ENCODE peak calls at places on chromosomes 4 and X, in six cellular contexts. One of them, this sample, is unnamed.

GRCh38 chr4:26151615-26152014 is 169.2 kb upstream of the RBPJ start:
- DNase-seq in IMR-90: peak; percentile 47
- DNase-seq in mesendoderm: no peak
- DNase-seq in neuronal stem cell: no peak
- DNase-seq in mesenchymal stem cell: no peak
- DNase-seq in H1: no peak
- DNase-seq in this sample: no peak

GRCh38 chrX:18828832-18829404 is 121.5 kb downstream of the PPEF1 start:
- DNase-seq in IMR-90: no peak
- DNase-seq in mesendoderm: no peak
- DNase-seq in neuronal stem cell: no peak
- DNase-seq in mesenchymal stem cell: peak; percentile 56
- DNase-seq in H1: no peak
- DNase-seq in this sample: peak; percentile 45

GRCh38 chr4:12545845-12546244 is 938.3 kb downstream of the RAB28 start:
- DNase-seq in IMR-90: no peak
- DNase-seq in mesendoderm: no peak
- DNase-seq in neuronal stem cell: no peak
- DNase-seq in mesenchymal stem cell: peak; percentile 41
- DNase-seq in H1: no peak
- DNase-seq in this sample: no peak

GRCh38 chrX:69088171-69088938 is 76.9 kb downstream of the PJA1 start:
- DNase-seq in IMR-90: peak; percentile 28
- DNase-seq in mesendoderm: peak; percentile 26
- DNase-seq in neuronal stem cell: peak; percentile 9
- DNase-seq in mesenchymal stem cell: peak; percentile 29
- DNase-seq in H1: no peak
- DNase-seq in this sample: peak; percentile 36

GRCh38 chr4:177292171-177292570 is 17.5 kb upstream of the NEIL3 start:
- DNase-seq in IMR-90: no peak
- DNase-seq in mesendoderm: no peak
- DNase-seq in neuronal stem cell: no peak
- DNase-seq in mesenchymal stem cell: no peak
- DNase-seq in H1: no peak
- DNase-seq in this sample: no peak

GRCh38 chr4:150540959-150541360 is 41.0 kb upstream of the MAB21L2 start:
- DNase-seq in IMR-90: peak; percentile 5
- DNase-seq in mesendoderm: peak; percentile 3
- DNase-seq in neuronal stem cell: peak; percentile 18
- DNase-seq in mesenchymal stem cell: no peak
- DNase-seq in H1: no peak
- DNase-seq in this sample: no peak

GRCh38 chrX:10615931-10616780 is 4.2 kb downstream of the MID1 start:
- DNase-seq in IMR-90: peak; percentile 58
- DNase-seq in mesendoderm: peak; percentile 84
- DNase-seq in neuronal stem cell: no peak
- DNase-seq in mesenchymal stem cell: peak; percentile 53
- DNase-seq in H1: no peak
- DNase-seq in this sample: peak; percentile 18

GRCh38 chrX:120499301-120500097 is 30.4 kb upstream of the LAMP2 start:
- DNase-seq in IMR-90: peak; percentile 7
- DNase-seq in mesendoderm: no peak
- DNase-seq in neuronal stem cell: no peak
- DNase-seq in mesenchymal stem cell: no peak
- DNase-seq in H1: no peak
- DNase-seq in this sample: no peak

GRCh38 chr4:114694770-114695169 is 96.2 kb downstream of the UGT8 start:
- DNase-seq in IMR-90: peak; percentile 28
- DNase-seq in mesendoderm: peak; percentile 42
- DNase-seq in neuronal stem cell: peak; percentile 26
- DNase-seq in mesenchymal stem cell: peak; percentile 38
- DNase-seq in H1: no peak
- DNase-seq in this sample: no peak

GRCh38 chr4:39812500-39812899 is 114.6 kb downstream of the UBE2K start:
- DNase-seq in IMR-90: no peak
- DNase-seq in mesendoderm: no peak
- DNase-seq in neuronal stem cell: no peak
- DNase-seq in mesenchymal stem cell: no peak
- DNase-seq in H1: no peak
- DNase-seq in this sample: no peak

GRCh38 chrX:150310417-150310816 is 52.7 kb upstream of the MAMLD1 start:
- DNase-seq in IMR-90: no peak
- DNase-seq in mesendoderm: no peak
- DNase-seq in neuronal stem cell: no peak
- DNase-seq in mesenchymal stem cell: no peak
- DNase-seq in H1: no peak
- DNase-seq in this sample: no peak

GRCh38 chr4:121381148-121381462 is 287 bp upstream of the QRFPR start:
- DNase-seq in IMR-90: no peak
- DNase-seq in mesendoderm: no peak
- DNase-seq in neuronal stem cell: no peak
- DNase-seq in mesenchymal stem cell: no peak
- DNase-seq in H1: no peak
- DNase-seq in this sample: no peak

GRCh38 chr4:38831653-38832052 is 25.0 kb downstream of the TLR6 start:
- DNase-seq in IMR-90: peak; percentile 72
- DNase-seq in mesendoderm: no peak
- DNase-seq in neuronal stem cell: no peak
- DNase-seq in mesenchymal stem cell: no peak
- DNase-seq in H1: no peak
- DNase-seq in this sample: no peak

GRCh38 chrX:39396358-39396995 is 595.2 kb downstream of the MID1IP1 start:
- DNase-seq in IMR-90: no peak
- DNase-seq in mesendoderm: peak; percentile 57
- DNase-seq in neuronal stem cell: no peak
- DNase-seq in mesenchymal stem cell: no peak
- DNase-seq in H1: no peak
- DNase-seq in this sample: no peak

GRCh38 chr4:173025131-173025530 is 143.5 kb upstream of the GALNT7 start:
- DNase-seq in IMR-90: peak; percentile 77
- DNase-seq in mesendoderm: peak; percentile 95
- DNase-seq in neuronal stem cell: peak; percentile 50
- DNase-seq in mesenchymal stem cell: peak; percentile 76
- DNase-seq in H1: peak; percentile 27
- DNase-seq in this sample: peak; percentile 43

GRCh38 chr4:181860157-181860556 is 383.0 kb upstream of the TENM3 start:
- DNase-seq in IMR-90: peak; percentile 42
- DNase-seq in mesendoderm: no peak
- DNase-seq in neuronal stem cell: no peak
- DNase-seq in mesenchymal stem cell: no peak
- DNase-seq in H1: no peak
- DNase-seq in this sample: no peak

GRCh38 chr4:128553665-128554515 is 255.6 kb upstream of the JADE1 start:
- DNase-seq in IMR-90: no peak
- DNase-seq in mesendoderm: no peak
- DNase-seq in neuronal stem cell: no peak
- DNase-seq in mesenchymal stem cell: no peak
- DNase-seq in H1: no peak
- DNase-seq in this sample: peak; percentile 68

GRCh38 chr4:18934197-18934596 is 912.6 kb upstream of the LCORL start:
- DNase-seq in IMR-90: no peak
- DNase-seq in mesendoderm: peak; percentile 29
- DNase-seq in neuronal stem cell: no peak
- DNase-seq in mesenchymal stem cell: no peak
- DNase-seq in H1: no peak
- DNase-seq in this sample: no peak

GRCh38 chr4:189302719-189303118 is 638.0 kb upstream of the FRG1 start:
- DNase-seq in IMR-90: no peak
- DNase-seq in mesendoderm: no peak
- DNase-seq in neuronal stem cell: no peak
- DNase-seq in mesenchymal stem cell: no peak
- DNase-seq in H1: no peak
- DNase-seq in this sample: peak; percentile 81

GRCh38 chrX:154436290-154436596 is 711 bp upstream of the GDI1 start:
- DNase-seq in IMR-90: no peak
- DNase-seq in mesendoderm: no peak
- DNase-seq in neuronal stem cell: no peak
- DNase-seq in mesenchymal stem cell: no peak
- DNase-seq in H1: no peak
- DNase-seq in this sample: no peak
- H3K36me3 ChIP-seq in IMR-90: peaks cover 44% of the 10 kb centered on the region
- H3K36me3 ChIP-seq in mesendoderm: peaks cover 2% of the 10 kb centered on the region
- H3K36me3 ChIP-seq in neuronal stem cell: peaks cover 83% of the 10 kb centered on the region
- H3K36me3 ChIP-seq in mesenchymal stem cell: peaks cover 44% of the 10 kb centered on the region
- H3K36me3 ChIP-seq in H1: no peaks in the 10 kb centered on the region
- H3K36me3 ChIP-seq in this sample: peaks cover 72% of the 10 kb centered on the region

GRCh38 chrX:153736871-153737441 is 12.3 kb downstream of the ABCD1 start:
- DNase-seq in IMR-90: no peak
- DNase-seq in mesendoderm: no peak
- DNase-seq in neuronal stem cell: no peak
- DNase-seq in mesenchymal stem cell: no peak
- DNase-seq in H1: no peak
- DNase-seq in this sample: no peak
- H3K27me3 ChIP-seq in IMR-90: no peaks in the 10 kb centered on the region
- H3K27me3 ChIP-seq in mesendoderm: no peaks in the 10 kb centered on the region
- H3K27me3 ChIP-seq in neuronal stem cell: peaks cover 11% of the 10 kb centered on the region
- H3K27me3 ChIP-seq in mesenchymal stem cell: no peaks in the 10 kb centered on the region
- H3K27me3 ChIP-seq in H1: no peaks in the 10 kb centered on the region
- H3K27me3 ChIP-seq in this sample: no peaks in the 10 kb centered on the region

DNA sequence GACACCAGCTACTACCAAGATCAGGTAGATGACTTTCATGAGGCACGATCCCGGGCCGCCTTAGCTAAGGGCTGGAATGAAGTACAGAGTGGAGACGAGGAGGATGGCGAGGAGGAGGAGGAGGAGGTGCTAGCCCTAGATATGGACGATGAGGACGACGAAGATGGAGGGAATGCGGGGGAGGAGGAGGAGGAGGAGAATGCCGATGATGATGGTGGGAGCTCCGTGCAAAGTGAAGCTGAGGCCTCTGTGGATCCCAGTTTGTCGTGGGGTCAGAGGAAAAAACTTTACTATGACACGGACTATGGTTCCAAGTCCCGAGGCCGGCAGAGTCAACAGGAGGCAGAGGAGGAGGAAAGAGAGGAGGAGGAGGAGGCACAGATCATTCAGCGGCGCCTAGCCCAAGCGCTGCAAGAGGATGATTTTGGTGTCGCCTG is 481 bp downstream of the UTP3 start:
- DNase-seq in IMR-90: no peak
- DNase-seq in mesendoderm: peak; percentile 10
- DNase-seq in neuronal stem cell: no peak
- DNase-seq in mesenchymal stem cell: no peak
- DNase-seq in H1: no peak
- DNase-seq in this sample: no peak
- H4K8ac ChIP-seq in IMR-90: peak overlapping the region; percentile 91
- H4K8ac ChIP-seq in mesendoderm: no peak overlapping the region
- H4K8ac ChIP-seq in neuronal stem cell: peak overlapping the region; percentile 98
- H4K8ac ChIP-seq in mesenchymal stem cell: peak overlapping the region; percentile 99
- H4K8ac ChIP-seq in H1: peak overlapping the region; percentile 88
- H4K8ac ChIP-seq in this sample: peak overlapping the region; percentile 87

GRCh38 chrX:72130156-72130761 is 1.5 kb downstream of the RTL5 start:
- DNase-seq in IMR-90: no peak
- DNase-seq in mesendoderm: no peak
- DNase-seq in neuronal stem cell: no peak
- DNase-seq in mesenchymal stem cell: no peak
- DNase-seq in H1: no peak
- DNase-seq in this sample: no peak

GRCh38 chrX:72131317-72132294 is at the start of gene RTL5:
- DNase-seq in IMR-90: peak; percentile 85
- DNase-seq in mesendoderm: peak; percentile 94
- DNase-seq in neuronal stem cell: peak; percentile 78
- DNase-seq in mesenchymal stem cell: peak; percentile 95
- DNase-seq in H1: no peak
- DNase-seq in this sample: peak; percentile 69

GRCh38 chrX:72132456-72132855 is 741 bp upstream of the RTL5 start:
- DNase-seq in IMR-90: no peak
- DNase-seq in mesendoderm: no peak
- DNase-seq in neuronal stem cell: no peak
- DNase-seq in mesenchymal stem cell: no peak
- DNase-seq in H1: no peak
- DNase-seq in this sample: no peak

GRCh38 chrX:72130762-72131231 is 918 bp downstream of the RTL5 start:
- DNase-seq in IMR-90: no peak
- DNase-seq in mesendoderm: peak; percentile 38
- DNase-seq in neuronal stem cell: no peak
- DNase-seq in mesenchymal stem cell: no peak
- DNase-seq in H1: no peak
- DNase-seq in this sample: no peak

DNA sequence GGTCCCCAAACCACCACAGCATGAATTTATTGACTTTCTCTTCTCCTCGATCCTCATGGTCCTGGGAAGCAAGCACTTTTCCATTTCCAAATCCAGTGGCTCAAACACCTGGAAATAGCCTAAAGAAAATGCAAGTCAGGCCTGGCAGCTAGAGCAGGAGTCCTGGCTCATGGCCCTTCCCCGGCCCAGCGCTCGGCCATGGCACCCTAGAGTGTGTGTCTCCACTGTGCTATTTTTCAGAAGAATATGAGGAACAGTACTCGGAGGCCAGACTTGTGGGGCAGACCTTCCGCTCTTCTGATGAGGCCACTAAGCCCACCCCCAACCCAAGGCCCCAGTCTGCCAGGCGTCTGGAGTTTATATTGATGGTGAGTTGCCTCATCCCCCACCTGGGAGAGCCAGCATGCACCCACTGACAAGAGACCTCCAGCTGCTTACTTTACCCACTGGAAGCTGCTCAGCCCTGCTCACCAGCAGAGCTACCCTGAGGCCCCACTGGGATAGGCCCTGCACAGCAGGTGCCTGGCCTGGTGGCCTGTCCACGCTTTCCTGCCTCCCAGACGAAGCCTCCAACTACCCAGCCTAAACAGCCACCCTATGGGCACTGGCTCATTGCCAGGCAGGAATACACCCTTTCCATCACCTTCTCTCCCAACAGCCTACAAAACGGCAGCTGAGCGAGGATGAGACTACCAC is 2.3 kb upstream of the RTL5 start:
- DNase-seq in IMR-90: no peak
- DNase-seq in mesendoderm: no peak
- DNase-seq in neuronal stem cell: no peak
- DNase-seq in mesenchymal stem cell: no peak
- DNase-seq in H1: no peak
- DNase-seq in this sample: no peak
- H3K36me3 ChIP-seq in IMR-90: no peaks in the 10 kb centered on the region
- H3K36me3 ChIP-seq in mesendoderm: no peaks in the 10 kb centered on the region
- H3K36me3 ChIP-seq in neuronal stem cell: peaks cover 74% of the 10 kb centered on the region
- H3K36me3 ChIP-seq in mesenchymal stem cell: peaks cover 24% of the 10 kb centered on the region
- H3K36me3 ChIP-seq in H1: no peaks in the 10 kb centered on the region
- H3K36me3 ChIP-seq in this sample: peaks cover 16% of the 10 kb centered on the region

This sample was measured in trophoblast cell.